ENCODE peak calls at places on chromosomes 1 and 21, in seven cellular contexts. D is Panc1, E is K562, P is vagina, T is transverse colon, Z is SK-N-SH, I is spleen. H is an unnamed sample. For H3K27me3, the result is how much of the 10 kb centered on the place peaks cover.

GRCh38 chr1:227174136-227174535 is 144.2 kb downstream of the CDC42BPA start:
- DNase-seq in I (no peak), P (no peak), Z (no peak), D (no peak), E (no peak), T (no peak), H (no peak)

GRCh38 chr1:42767510-42767924 is 468 bp downstream of the C1orf50 start:
- DNase-seq in T (no peak), P (no peak), E (no peak), D (no peak), I (no peak), Z (no peak), H (no peak)

GRCh38 chr1:94648225-94649007 is 106.9 kb upstream of the F3 start:
- DNase-seq in P (no peak), Z (no peak), D (no peak), I (no peak), T (peak), E (peak), H (peak)

GRCh38 chr1:246415028-246415427 is 92.1 kb downstream of the SMYD3 start:
- DNase-seq in Z (no peak), T (no peak), D (no peak), E (no peak), P (no peak), I (no peak), H (no peak)

GRCh38 chr1:69290266-69290665 is 277.5 kb upstream of the LRRC7 start:
- DNase-seq in P (no peak), T (no peak), Z (no peak), D (no peak), E (no peak), I (no peak), H (no peak)

GRCh38 chr1:167515893-167516321 is 2.4 kb downstream of the CD247 start:
- DNase-seq in E (no peak), Z (no peak), D (no peak), I (no peak), T (no peak), P (no peak), H (no peak)

GRCh38 chr1:30782361-30783243 is 25.0 kb upstream of the LAPTM5 start:
- DNase-seq in T (peak), P (no peak), E (peak), I (peak), D (no peak), Z (peak), H (peak)

GRCh38 chr1:236524142-236524891 is 535 bp downstream of the LGALS8 start:
- DNase-seq in T (peak), E (peak), Z (peak), D (no peak), I (no peak), P (no peak), H (peak)

GRCh38 chr1:150809651-150810050 is 1.6 kb upstream of the CTSK start:
- DNase-seq in T (no peak), I (no peak), E (no peak), D (no peak), Z (no peak), P (no peak), H (no peak)

GRCh38 chr1:150808851-150809250 is 791 bp upstream of the CTSK start:
- DNase-seq in T (no peak), D (no peak), I (no peak), P (no peak), E (no peak), Z (no peak), H (no peak)

GRCh38 chr1:150813028-150813707 is 5.1 kb upstream of the CTSK start:
- DNase-seq in P (no peak), E (peak), T (peak), Z (peak), D (peak), I (peak), H (peak)

GRCh38 chr1:150808134-150808533 is at the start of gene CTSK:
- DNase-seq in Z (no peak), I (no peak), P (no peak), T (no peak), D (no peak), E (no peak), H (no peak)

GRCh38 chr1:150810958-150811676 is 3.1 kb upstream of the CTSK start:
- DNase-seq in D (no peak), Z (no peak), T (no peak), P (no peak), E (no peak), I (no peak), H (no peak)
- H3K27ac ChIP-seq in D (no peak), Z (no peak), T (no peak), P (peak), E (no peak), I (no peak), H (peak)

DNA sequence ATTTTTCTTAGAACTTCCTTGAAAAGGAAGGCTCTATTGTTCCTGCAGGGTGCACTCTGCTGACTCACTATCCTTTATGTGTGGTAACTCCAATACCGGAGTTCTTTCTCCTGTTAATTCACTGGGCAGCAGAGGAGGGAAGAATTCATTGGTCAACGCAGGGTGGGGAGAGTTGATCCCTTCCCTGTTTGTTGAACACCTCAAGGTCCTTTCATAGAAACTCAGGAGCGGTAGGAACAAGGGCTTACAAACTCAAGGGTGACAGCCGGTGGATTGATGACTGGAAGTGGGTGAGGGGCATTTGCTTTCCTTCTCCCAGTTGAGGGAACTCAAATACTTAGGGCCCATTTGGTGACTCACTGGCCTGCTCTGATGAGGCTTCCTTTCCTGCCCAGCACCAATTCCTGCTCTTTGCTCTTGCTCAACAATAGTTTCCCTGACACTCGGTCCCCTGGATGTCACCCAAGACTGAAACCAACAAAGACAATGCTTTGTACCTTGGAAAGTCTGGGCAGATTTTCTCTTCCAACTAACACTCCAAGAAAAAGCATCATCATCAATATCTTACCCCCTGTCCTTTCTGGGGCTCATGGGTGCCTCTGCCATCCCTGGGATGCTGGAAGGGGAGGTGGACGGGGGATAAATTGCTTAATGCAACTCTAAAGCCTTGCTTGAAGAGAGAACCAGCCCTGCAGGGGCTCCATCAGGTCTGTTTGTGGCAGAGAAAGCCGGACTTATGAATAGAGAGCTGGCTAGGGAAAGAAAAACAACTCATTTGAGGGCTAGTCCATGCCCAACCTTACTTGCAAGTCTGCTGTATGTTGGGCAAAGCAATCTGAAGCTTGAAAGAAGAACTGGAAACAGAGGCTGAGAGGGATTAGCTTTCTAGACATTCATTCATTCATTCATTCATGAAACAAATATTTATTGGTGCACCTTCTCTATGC is 9.3 kb downstream of the SLC26A9 start:
- DNase-seq in P (no peak), T (no peak), Z (no peak), I (no peak), E (no peak), D (no peak), H (peak)
- TF ChIP-seq POLR2AphosphoS5 in P (no peak), T (no peak), Z (no peak), I (no peak), E (no peak), D (no peak), H (peak)

DNA sequence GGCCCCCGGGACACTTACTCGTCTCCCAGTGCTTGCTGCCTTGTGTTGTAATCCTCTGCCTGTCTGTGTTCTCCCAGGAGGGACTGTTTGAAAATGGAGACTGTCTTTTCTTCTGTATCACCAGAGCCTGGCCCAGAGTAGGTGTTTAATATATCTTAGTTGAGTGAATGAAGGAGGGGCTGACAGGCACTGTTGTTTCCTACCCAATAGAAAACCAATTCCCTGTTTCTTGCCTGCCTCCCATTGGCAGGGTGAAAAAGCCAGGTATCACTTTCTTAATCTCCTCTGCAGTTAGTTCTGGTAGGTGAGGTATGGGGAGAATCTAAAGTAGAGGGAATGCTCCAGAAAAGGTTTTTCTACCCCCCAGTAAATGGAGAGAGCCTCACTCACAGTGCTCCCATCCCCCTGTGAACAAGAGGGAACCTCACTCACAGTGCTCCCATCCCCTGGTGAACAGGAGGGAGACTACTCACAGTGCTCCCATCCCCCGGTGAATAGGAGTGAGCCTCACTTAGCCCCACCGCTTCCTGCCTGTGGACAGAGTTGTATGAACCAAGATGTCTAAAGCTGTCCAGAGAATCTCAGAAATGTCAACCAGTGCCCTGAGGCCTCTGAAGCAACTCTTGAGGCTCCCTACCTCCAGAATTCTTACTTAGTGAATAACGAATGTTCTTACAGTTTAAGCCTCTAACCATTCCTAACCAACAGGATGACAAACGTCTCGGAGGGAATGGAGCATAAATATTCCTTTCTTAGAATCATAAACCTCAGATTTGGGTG is at the start of gene GJA5:
- DNase-seq in T (no peak), I (no peak), D (no peak), Z (no peak), P (no peak), E (no peak), H (no peak)
- H3K27me3 ChIP-seq in T (under half), I (under half), D (under half), Z (under half), P (under half), E (under half), H (under half)

GRCh38 chr1:208921259-208921658 is 662.3 kb upstream of the CAMK1G start:
- DNase-seq in I (no peak), Z (no peak), E (no peak), D (no peak), P (no peak), T (no peak), H (no peak)

GRCh38 chr1:208917281-208917680 is 666.2 kb upstream of the CAMK1G start:
- DNase-seq in E (no peak), I (no peak), T (no peak), D (no peak), P (no peak), Z (no peak), H (no peak)

GRCh38 chr1:208919371-208919770 is 664.1 kb upstream of the CAMK1G start:
- DNase-seq in Z (no peak), D (no peak), P (no peak), I (no peak), T (no peak), E (no peak), H (no peak)

GRCh38 chr1:208917719-208918118 is 665.8 kb upstream of the CAMK1G start:
- DNase-seq in P (no peak), I (no peak), T (no peak), D (no peak), E (no peak), Z (no peak), H (no peak)
- H3K27ac ChIP-seq in P (no peak), I (no peak), T (no peak), D (no peak), E (no peak), Z (no peak), H (no peak)

DNA sequence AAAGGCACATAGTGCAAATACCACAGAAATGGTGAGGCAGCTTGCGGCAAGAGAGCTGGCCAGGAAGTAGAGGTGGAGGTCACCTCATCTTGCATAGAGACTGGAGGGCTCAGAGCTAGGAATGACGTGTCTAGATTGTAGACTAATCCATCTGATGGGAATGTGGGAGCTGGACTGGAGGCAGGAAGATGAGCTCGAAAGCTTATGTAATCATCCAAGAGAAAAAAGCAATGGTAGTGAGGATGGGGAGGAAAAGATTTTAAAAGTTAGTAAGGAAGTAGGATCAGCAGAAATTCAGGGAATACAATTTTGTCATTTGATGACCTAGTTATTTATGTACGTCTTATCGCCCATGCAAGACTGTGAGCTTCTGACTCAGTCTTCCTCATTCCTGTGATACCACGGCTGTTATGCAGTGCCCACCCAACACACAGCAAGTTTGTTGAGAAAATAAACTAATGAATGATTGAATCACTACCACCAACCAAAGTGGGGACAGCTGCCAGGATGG is 123.9 kb downstream of the RRAGC start:
- DNase-seq in I (no peak), T (no peak), Z (no peak), P (no peak), E (no peak), D (no peak), H (no peak)
- TF ChIP-seq POLR2AphosphoS5 in I (no peak), T (no peak), Z (no peak), P (no peak), E (no peak), D (no peak), H (no peak)

GRCh38 chr21:33076600-33077329 is 6.8 kb downstream of the OLIG1 start:
- DNase-seq in Z (no peak), T (no peak), D (no peak), I (no peak), E (no peak), P (no peak), H (no peak)
- H3K27me3 ChIP-seq in Z (half or more), T (half or more), D (under half), I (under half), E (under half), P (under half), H (under half)

GRCh38 chr1:242162179-242162578 is 163.3 kb upstream of the MAP1LC3C start:
- DNase-seq in P (no peak), E (no peak), D (no peak), Z (no peak), T (no peak), I (no peak), H (no peak)
- H3K27ac ChIP-seq in P (no peak), E (no peak), D (no peak), Z (no peak), T (no peak), I (no peak), H (no peak)

GRCh38 chr1:6087402-6087772 is 41.7 kb downstream of the KCNAB2 start:
- DNase-seq in D (no peak), P (no peak), T (no peak), I (no peak), Z (no peak), E (no peak), H (no peak)
- TF ChIP-seq POLR2AphosphoS5 in D (no peak), P (no peak), T (no peak), I (no peak), Z (no peak), E (no peak), H (no peak)

H was measured in prostate gland.